ENCODE peak calls at places on chromosomes 7 and 10, in eight cellular contexts. One of them, this sample, is unnamed.

GRCh38 chr10:33212061-33212748 is 122.3 kb downstream of the NRP1 start:
- DNase-seq in kidney epithelial cell: no peak
- DNase-seq in fibroblast of pulmonary artery: peak
- DNase-seq in mammary epithelial cell: no peak
- DNase-seq in fibroblast of lung: peak
- DNase-seq in CD4-positive, alpha-beta T cell: no peak
- DNase-seq in GM06990: no peak
- DNase-seq in GM13977: no peak
- DNase-seq in this sample: no peak

GRCh38 chr7:1404881-1405548 is 54.3 kb downstream of the MICALL2 start:
- DNase-seq in kidney epithelial cell: no peak
- DNase-seq in fibroblast of pulmonary artery: no peak
- DNase-seq in mammary epithelial cell: no peak
- DNase-seq in fibroblast of lung: no peak
- DNase-seq in CD4-positive, alpha-beta T cell: no peak
- DNase-seq in GM06990: no peak
- DNase-seq in GM13977: no peak
- DNase-seq in this sample: no peak

GRCh38 chr7:89966100-89966499 is 188.2 kb upstream of the STEAP1 start:
- DNase-seq in kidney epithelial cell: no peak
- DNase-seq in fibroblast of pulmonary artery: no peak
- DNase-seq in mammary epithelial cell: no peak
- DNase-seq in fibroblast of lung: no peak
- DNase-seq in CD4-positive, alpha-beta T cell: no peak
- DNase-seq in GM06990: no peak
- DNase-seq in GM13977: no peak
- DNase-seq in this sample: no peak

GRCh38 chr7:158386866-158387820 is 200.5 kb downstream of the PTPRN2 start:
- DNase-seq in kidney epithelial cell: no peak
- DNase-seq in fibroblast of pulmonary artery: no peak
- DNase-seq in mammary epithelial cell: no peak
- DNase-seq in fibroblast of lung: no peak
- DNase-seq in CD4-positive, alpha-beta T cell: no peak
- DNase-seq in GM06990: no peak
- DNase-seq in GM13977: no peak
- DNase-seq in this sample: no peak

GRCh38 chr7:119959811-119960210 is 313.2 kb upstream of the KCND2 start:
- DNase-seq in kidney epithelial cell: no peak
- DNase-seq in fibroblast of pulmonary artery: peak
- DNase-seq in mammary epithelial cell: peak
- DNase-seq in fibroblast of lung: peak
- DNase-seq in CD4-positive, alpha-beta T cell: no peak
- DNase-seq in GM06990: no peak
- DNase-seq in GM13977: no peak
- DNase-seq in this sample: peak

GRCh38 chr10:27744478-27745379 is 890 bp downstream of the MKX start:
- DNase-seq in kidney epithelial cell: no peak
- DNase-seq in fibroblast of pulmonary artery: no peak
- DNase-seq in mammary epithelial cell: peak
- DNase-seq in fibroblast of lung: peak
- DNase-seq in CD4-positive, alpha-beta T cell: no peak
- DNase-seq in GM06990: peak
- DNase-seq in GM13977: peak
- DNase-seq in this sample: peak

GRCh38 chr7:36747969-36748574 is 23.8 kb upstream of the AOAH start:
- DNase-seq in kidney epithelial cell: no peak
- DNase-seq in fibroblast of pulmonary artery: peak
- DNase-seq in mammary epithelial cell: no peak
- DNase-seq in fibroblast of lung: no peak
- DNase-seq in CD4-positive, alpha-beta T cell: no peak
- DNase-seq in GM06990: no peak
- DNase-seq in GM13977: no peak
- DNase-seq in this sample: no peak

GRCh38 chr7:149292101-149292823 is 30.3 kb downstream of the ZNF783 start:
- DNase-seq in kidney epithelial cell: no peak
- DNase-seq in fibroblast of pulmonary artery: no peak
- DNase-seq in mammary epithelial cell: no peak
- DNase-seq in fibroblast of lung: no peak
- DNase-seq in CD4-positive, alpha-beta T cell: no peak
- DNase-seq in GM06990: no peak
- DNase-seq in GM13977: no peak
- DNase-seq in this sample: no peak

GRCh38 chr7:156604836-156605695 is 35.5 kb upstream of the RNF32 start:
- DNase-seq in kidney epithelial cell: no peak
- DNase-seq in fibroblast of pulmonary artery: no peak
- DNase-seq in mammary epithelial cell: peak
- DNase-seq in fibroblast of lung: no peak
- DNase-seq in CD4-positive, alpha-beta T cell: no peak
- DNase-seq in GM06990: no peak
- DNase-seq in GM13977: no peak
- DNase-seq in this sample: no peak

DNA sequence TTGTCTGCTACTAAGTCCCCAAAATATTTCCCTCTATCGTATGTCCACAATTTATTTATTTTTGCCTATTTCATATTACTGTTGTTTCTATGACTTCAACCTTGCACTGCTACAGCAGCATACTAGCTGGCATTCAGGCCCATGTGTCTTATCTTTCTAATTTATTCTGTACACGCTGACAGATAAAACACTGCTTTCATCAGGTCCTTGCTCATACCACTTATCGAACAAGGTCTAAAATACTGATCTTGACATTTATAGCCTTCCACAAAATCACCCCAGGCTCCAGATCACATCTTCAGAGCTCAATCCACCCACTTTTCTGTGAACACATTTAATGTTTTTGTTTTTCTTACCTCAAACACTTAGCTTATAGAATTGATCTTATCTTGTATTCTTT is 374.6 kb downstream of the THSD7A start:
- DNase-seq in kidney epithelial cell: no peak
- DNase-seq in fibroblast of pulmonary artery: no peak
- DNase-seq in mammary epithelial cell: no peak
- DNase-seq in fibroblast of lung: no peak
- DNase-seq in CD4-positive, alpha-beta T cell: no peak
- DNase-seq in GM06990: no peak
- DNase-seq in GM13977: no peak
- DNase-seq in this sample: no peak
- TF ChIP-seq CTCF in kidney epithelial cell: no peak
- TF ChIP-seq CTCF in fibroblast of pulmonary artery: no peak
- TF ChIP-seq CTCF in mammary epithelial cell: no peak
- TF ChIP-seq CTCF in fibroblast of lung: no peak
- TF ChIP-seq CTCF in CD4-positive, alpha-beta T cell: no peak
- TF ChIP-seq CTCF in GM06990: no peak
- TF ChIP-seq CTCF in GM13977: no peak
- TF ChIP-seq CTCF in this sample: no peak

GRCh38 chr7:105708681-105709080 is 127.4 kb upstream of the EFCAB10 start:
- DNase-seq in kidney epithelial cell: no peak
- DNase-seq in fibroblast of pulmonary artery: no peak
- DNase-seq in mammary epithelial cell: no peak
- DNase-seq in fibroblast of lung: no peak
- DNase-seq in CD4-positive, alpha-beta T cell: no peak
- DNase-seq in GM06990: no peak
- DNase-seq in GM13977: no peak
- DNase-seq in this sample: no peak

GRCh38 chr7:105711726-105712402 is 130.6 kb upstream of the EFCAB10 start:
- DNase-seq in kidney epithelial cell: no peak
- DNase-seq in fibroblast of pulmonary artery: no peak
- DNase-seq in mammary epithelial cell: no peak
- DNase-seq in fibroblast of lung: no peak
- DNase-seq in CD4-positive, alpha-beta T cell: no peak
- DNase-seq in GM06990: no peak
- DNase-seq in GM13977: no peak
- DNase-seq in this sample: no peak

GRCh38 chr7:105718511-105718925 is 137.2 kb upstream of the EFCAB10 start:
- DNase-seq in kidney epithelial cell: no peak
- DNase-seq in fibroblast of pulmonary artery: no peak
- DNase-seq in mammary epithelial cell: peak
- DNase-seq in fibroblast of lung: no peak
- DNase-seq in CD4-positive, alpha-beta T cell: no peak
- DNase-seq in GM06990: no peak
- DNase-seq in GM13977: no peak
- DNase-seq in this sample: no peak

GRCh38 chr7:105715528-105715927 is 134.2 kb upstream of the EFCAB10 start:
- DNase-seq in kidney epithelial cell: no peak
- DNase-seq in fibroblast of pulmonary artery: no peak
- DNase-seq in mammary epithelial cell: no peak
- DNase-seq in fibroblast of lung: no peak
- DNase-seq in CD4-positive, alpha-beta T cell: no peak
- DNase-seq in GM06990: no peak
- DNase-seq in GM13977: no peak
- DNase-seq in this sample: no peak

DNA sequence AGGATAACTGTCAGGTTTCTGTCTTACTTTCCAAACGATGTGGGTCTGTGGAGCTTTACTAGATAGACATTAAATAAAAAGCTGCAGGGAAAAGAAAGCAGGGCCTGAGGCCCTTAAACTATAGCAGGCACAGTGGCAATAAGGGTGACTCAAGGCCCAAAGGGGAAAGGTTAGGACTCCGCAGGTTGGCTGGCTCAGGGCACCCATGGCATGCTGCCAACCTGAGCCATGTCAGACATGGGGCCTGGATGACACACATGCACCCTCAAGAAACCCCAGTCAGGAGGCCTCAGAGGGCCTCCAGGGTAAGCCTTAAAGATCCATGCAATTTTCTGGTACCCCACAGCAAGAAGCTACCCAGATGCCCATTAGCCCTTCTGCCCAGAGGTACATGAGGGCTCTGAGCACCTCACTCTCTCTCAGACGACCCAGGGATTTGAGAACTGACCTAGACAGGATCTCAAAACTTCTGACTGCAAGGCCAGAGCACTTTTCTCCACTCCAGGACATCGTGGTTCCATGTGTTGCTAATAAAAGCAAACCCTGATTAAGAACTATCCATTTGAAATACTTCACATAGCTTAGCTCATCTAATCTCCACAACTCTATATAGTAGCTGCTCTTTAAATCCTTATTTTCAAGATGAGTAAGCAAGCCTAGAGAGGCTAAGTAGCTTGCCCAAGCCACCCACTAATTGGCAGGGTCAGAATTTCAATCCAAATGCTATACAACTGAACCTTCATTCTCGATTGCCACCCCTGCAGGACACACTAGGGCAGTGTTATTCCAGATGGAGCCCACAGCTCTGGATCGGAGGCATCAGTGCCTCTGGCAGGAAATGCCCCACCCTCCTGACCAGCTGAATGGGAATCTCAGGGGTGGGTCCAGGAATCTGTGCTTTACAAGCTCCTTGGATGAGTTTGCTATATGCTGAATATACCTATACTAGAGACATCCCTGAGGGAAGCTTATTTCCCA is 132.5 kb upstream of the EFCAB10 start:
- DNase-seq in kidney epithelial cell: no peak
- DNase-seq in fibroblast of pulmonary artery: peak
- DNase-seq in mammary epithelial cell: peak
- DNase-seq in fibroblast of lung: no peak
- DNase-seq in CD4-positive, alpha-beta T cell: no peak
- DNase-seq in GM06990: no peak
- DNase-seq in GM13977: no peak
- DNase-seq in this sample: peak
- TF ChIP-seq CTCF in kidney epithelial cell: no peak
- TF ChIP-seq CTCF in fibroblast of pulmonary artery: no peak
- TF ChIP-seq CTCF in mammary epithelial cell: no peak
- TF ChIP-seq CTCF in fibroblast of lung: no peak
- TF ChIP-seq CTCF in CD4-positive, alpha-beta T cell: no peak
- TF ChIP-seq CTCF in GM06990: no peak
- TF ChIP-seq CTCF in GM13977: no peak
- TF ChIP-seq CTCF in this sample: no peak

GRCh38 chr7:3432916-3433315 is 131.9 kb downstream of the SDK1 start:
- DNase-seq in kidney epithelial cell: no peak
- DNase-seq in fibroblast of pulmonary artery: no peak
- DNase-seq in mammary epithelial cell: no peak
- DNase-seq in fibroblast of lung: no peak
- DNase-seq in CD4-positive, alpha-beta T cell: no peak
- DNase-seq in GM06990: no peak
- DNase-seq in GM13977: no peak
- DNase-seq in this sample: no peak

GRCh38 chr7:3431306-3431705 is 130.3 kb downstream of the SDK1 start:
- DNase-seq in kidney epithelial cell: no peak
- DNase-seq in fibroblast of pulmonary artery: no peak
- DNase-seq in mammary epithelial cell: peak
- DNase-seq in fibroblast of lung: no peak
- DNase-seq in CD4-positive, alpha-beta T cell: no peak
- DNase-seq in GM06990: no peak
- DNase-seq in GM13977: no peak
- DNase-seq in this sample: no peak

GRCh38 chr7:3427957-3428356 is 126.9 kb downstream of the SDK1 start:
- DNase-seq in kidney epithelial cell: no peak
- DNase-seq in fibroblast of pulmonary artery: no peak
- DNase-seq in mammary epithelial cell: no peak
- DNase-seq in fibroblast of lung: no peak
- DNase-seq in CD4-positive, alpha-beta T cell: no peak
- DNase-seq in GM06990: no peak
- DNase-seq in GM13977: no peak
- DNase-seq in this sample: no peak

GRCh38 chr7:3429981-3430380 is 128.9 kb downstream of the SDK1 start:
- DNase-seq in kidney epithelial cell: no peak
- DNase-seq in fibroblast of pulmonary artery: no peak
- DNase-seq in mammary epithelial cell: no peak
- DNase-seq in fibroblast of lung: no peak
- DNase-seq in CD4-positive, alpha-beta T cell: no peak
- DNase-seq in GM06990: no peak
- DNase-seq in GM13977: no peak
- DNase-seq in this sample: no peak

GRCh38 chr7:3430588-3430987 is 129.5 kb downstream of the SDK1 start:
- DNase-seq in kidney epithelial cell: no peak
- DNase-seq in fibroblast of pulmonary artery: no peak
- DNase-seq in mammary epithelial cell: no peak
- DNase-seq in fibroblast of lung: no peak
- DNase-seq in CD4-positive, alpha-beta T cell: no peak
- DNase-seq in GM06990: no peak
- DNase-seq in GM13977: no peak
- DNase-seq in this sample: no peak
- TF ChIP-seq CTCF in kidney epithelial cell: no peak
- TF ChIP-seq CTCF in fibroblast of pulmonary artery: no peak
- TF ChIP-seq CTCF in mammary epithelial cell: no peak
- TF ChIP-seq CTCF in fibroblast of lung: no peak
- TF ChIP-seq CTCF in CD4-positive, alpha-beta T cell: no peak
- TF ChIP-seq CTCF in GM06990: no peak
- TF ChIP-seq CTCF in GM13977: no peak
- TF ChIP-seq CTCF in this sample: no peak

GRCh38 chr7:54831046-54831643 is 72.1 kb upstream of the SEC61G start:
- DNase-seq in kidney epithelial cell: no peak
- DNase-seq in fibroblast of pulmonary artery: no peak
- DNase-seq in mammary epithelial cell: peak
- DNase-seq in fibroblast of lung: no peak
- DNase-seq in CD4-positive, alpha-beta T cell: no peak
- DNase-seq in GM06990: no peak
- DNase-seq in GM13977: no peak
- DNase-seq in this sample: no peak

GRCh38 chr7:54827719-54828118 is 68.7 kb upstream of the SEC61G start:
- DNase-seq in kidney epithelial cell: no peak
- DNase-seq in fibroblast of pulmonary artery: no peak
- DNase-seq in mammary epithelial cell: no peak
- DNase-seq in fibroblast of lung: no peak
- DNase-seq in CD4-positive, alpha-beta T cell: no peak
- DNase-seq in GM06990: no peak
- DNase-seq in GM13977: no peak
- DNase-seq in this sample: no peak

GRCh38 chr7:54823776-54824175 is 64.8 kb upstream of the SEC61G start:
- DNase-seq in kidney epithelial cell: no peak
- DNase-seq in fibroblast of pulmonary artery: no peak
- DNase-seq in mammary epithelial cell: no peak
- DNase-seq in fibroblast of lung: no peak
- DNase-seq in CD4-positive, alpha-beta T cell: no peak
- DNase-seq in GM06990: no peak
- DNase-seq in GM13977: no peak
- DNase-seq in this sample: no peak

GRCh38 chr7:54824655-54825054 is 65.6 kb upstream of the SEC61G start:
- DNase-seq in kidney epithelial cell: no peak
- DNase-seq in fibroblast of pulmonary artery: no peak
- DNase-seq in mammary epithelial cell: no peak
- DNase-seq in fibroblast of lung: no peak
- DNase-seq in CD4-positive, alpha-beta T cell: no peak
- DNase-seq in GM06990: no peak
- DNase-seq in GM13977: no peak
- DNase-seq in this sample: no peak

GRCh38 chr7:54825368-54825767 is 66.4 kb upstream of the SEC61G start:
- DNase-seq in kidney epithelial cell: no peak
- DNase-seq in fibroblast of pulmonary artery: no peak
- DNase-seq in mammary epithelial cell: no peak
- DNase-seq in fibroblast of lung: no peak
- DNase-seq in CD4-positive, alpha-beta T cell: no peak
- DNase-seq in GM06990: no peak
- DNase-seq in GM13977: no peak
- DNase-seq in this sample: no peak
- TF ChIP-seq CTCF in kidney epithelial cell: no peak
- TF ChIP-seq CTCF in fibroblast of pulmonary artery: no peak
- TF ChIP-seq CTCF in mammary epithelial cell: no peak
- TF ChIP-seq CTCF in fibroblast of lung: no peak
- TF ChIP-seq CTCF in CD4-positive, alpha-beta T cell: no peak
- TF ChIP-seq CTCF in GM06990: no peak
- TF ChIP-seq CTCF in GM13977: no peak
- TF ChIP-seq CTCF in this sample: no peak

This sample was measured in HFFc6.